ENCODE peak calls at places on chromosomes 3 and 15, in five cellular contexts. One of them, this sample, is unnamed.

GRCh38 chr3:55481918-55482495 is 5.1 kb downstream of the WNT5A start:
- DNase-seq in tibial artery: no peak
- DNase-seq in AG04450: no peak
- DNase-seq in neural progenitor cell: peak; percentile 46
- DNase-seq in A549: no peak
- DNase-seq in this sample: peak; percentile 32

GRCh38 chr3:191303596-191303995 is 25.6 kb upstream of the CCDC50 start:
- DNase-seq in neural progenitor cell: no peak
- DNase-seq in tibial artery: no peak
- DNase-seq in AG04450: no peak
- DNase-seq in A549: no peak
- DNase-seq in this sample: no peak

GRCh38 chr3:29871087-29871486 is 590.2 kb downstream of the RBMS3 start:
- DNase-seq in AG04450: no peak
- DNase-seq in neural progenitor cell: no peak
- DNase-seq in tibial artery: no peak
- DNase-seq in A549: peak; percentile 4
- DNase-seq in this sample: no peak

GRCh38 chr3:56889131-56889530 is 87.4 kb upstream of the ARHGEF3 start:
- DNase-seq in neural progenitor cell: no peak
- DNase-seq in AG04450: no peak
- DNase-seq in tibial artery: no peak
- DNase-seq in A549: no peak
- DNase-seq in this sample: no peak

GRCh38 chr15:49232407-49232806 is 62.4 kb downstream of the GALK2 start:
- DNase-seq in tibial artery: no peak
- DNase-seq in A549: no peak
- DNase-seq in AG04450: no peak
- DNase-seq in neural progenitor cell: no peak
- DNase-seq in this sample: no peak

GRCh38 chr15:32683906-32684584 is 33.8 kb upstream of the GREM1 start:
- DNase-seq in A549: peak; percentile 30
- DNase-seq in tibial artery: peak; percentile 50
- DNase-seq in AG04450: peak; percentile 61
- DNase-seq in neural progenitor cell: no peak
- DNase-seq in this sample: no peak

GRCh38 chr15:73965730-73966103 is 26.4 kb downstream of the STOML1 start:
- DNase-seq in tibial artery: no peak
- DNase-seq in A549: no peak
- DNase-seq in neural progenitor cell: no peak
- DNase-seq in AG04450: no peak
- DNase-seq in this sample: no peak

GRCh38 chr15:90362936-90363212 is 10.8 kb downstream of the ZNF774 start:
- DNase-seq in AG04450: peak; percentile 53
- DNase-seq in A549: no peak
- DNase-seq in tibial artery: peak; percentile 42
- DNase-seq in neural progenitor cell: no peak
- DNase-seq in this sample: no peak

GRCh38 chr3:95654567-95655362 is 1159.6 kb upstream of the EPHA6 start:
- DNase-seq in A549: peak; percentile 56
- DNase-seq in tibial artery: no peak
- DNase-seq in AG04450: no peak
- DNase-seq in neural progenitor cell: no peak
- DNase-seq in this sample: no peak

GRCh38 chr15:69793783-69794451 is 303.8 kb downstream of the TLE3 start:
- DNase-seq in tibial artery: no peak
- DNase-seq in AG04450: no peak
- DNase-seq in A549: no peak
- DNase-seq in neural progenitor cell: no peak
- DNase-seq in this sample: no peak

GRCh38 chr3:19229086-19229485 is 80.8 kb downstream of the KCNH8 start:
- DNase-seq in A549: peak; percentile 2
- DNase-seq in AG04450: no peak
- DNase-seq in tibial artery: no peak
- DNase-seq in neural progenitor cell: no peak
- DNase-seq in this sample: no peak

GRCh38 chr3:187629711-187630110 is 40.5 kb downstream of the SST start:
- DNase-seq in tibial artery: no peak
- DNase-seq in AG04450: no peak
- DNase-seq in neural progenitor cell: no peak
- DNase-seq in A549: no peak
- DNase-seq in this sample: no peak

GRCh38 chr3:131794766-131795381 is 239.9 kb downstream of the CPNE4 start:
- DNase-seq in AG04450: peak; percentile 36
- DNase-seq in neural progenitor cell: peak; percentile 66
- DNase-seq in tibial artery: no peak
- DNase-seq in A549: peak; percentile 59
- DNase-seq in this sample: peak; percentile 57

GRCh38 chr3:190131329-190131728 is 10.6 kb upstream of the P3H2 start:
- DNase-seq in A549: peak; percentile 63
- DNase-seq in neural progenitor cell: no peak
- DNase-seq in tibial artery: no peak
- DNase-seq in AG04450: no peak
- DNase-seq in this sample: no peak

GRCh38 chr15:60074181-60074885 is 70.2 kb downstream of the FOXB1 start:
- DNase-seq in tibial artery: no peak
- DNase-seq in neural progenitor cell: no peak
- DNase-seq in A549: no peak
- DNase-seq in AG04450: no peak
- DNase-seq in this sample: no peak

GRCh38 chr15:73517566-73517965 is 74.6 kb downstream of the REC114 start:
- DNase-seq in A549: no peak
- DNase-seq in tibial artery: no peak
- DNase-seq in AG04450: no peak
- DNase-seq in neural progenitor cell: no peak
- DNase-seq in this sample: no peak

GRCh38 chr3:48468329-48468731 is 21.8 kb downstream of the ATRIP start:
- DNase-seq in A549: no peak
- DNase-seq in AG04450: no peak
- DNase-seq in tibial artery: no peak
- DNase-seq in neural progenitor cell: no peak
- DNase-seq in this sample: no peak

GRCh38 chr3:50620420-50620819 is 3.5 kb downstream of the MAPKAPK3 start:
- DNase-seq in neural progenitor cell: no peak
- DNase-seq in AG04450: no peak
- DNase-seq in A549: no peak
- DNase-seq in tibial artery: no peak
- DNase-seq in this sample: no peak

GRCh38 chr3:18830087-18830486 is 318.2 kb upstream of the KCNH8 start:
- DNase-seq in A549: no peak
- DNase-seq in neural progenitor cell: no peak
- DNase-seq in AG04450: no peak
- DNase-seq in tibial artery: no peak
- DNase-seq in this sample: no peak

GRCh38 chr15:42737529-42738328 is 801 bp upstream of the CDAN1 start:
- DNase-seq in AG04450: no peak
- DNase-seq in A549: peak; percentile 49
- DNase-seq in tibial artery: peak; percentile 16
- DNase-seq in neural progenitor cell: no peak
- DNase-seq in this sample: peak; percentile 31

GRCh38 chr3:137988152-137988551 is 21.8 kb upstream of the CLDN18 start:
- DNase-seq in neural progenitor cell: no peak
- DNase-seq in tibial artery: no peak
- DNase-seq in A549: no peak
- DNase-seq in AG04450: no peak
- DNase-seq in this sample: no peak

GRCh38 chr3:112372396-112372795 is 39.4 kb downstream of the CD200 start:
- DNase-seq in AG04450: no peak
- DNase-seq in neural progenitor cell: no peak
- DNase-seq in A549: no peak
- DNase-seq in tibial artery: no peak
- DNase-seq in this sample: no peak

GRCh38 chr15:28914483-28915023 is 28.8 kb downstream of the APBA2 start:
- DNase-seq in tibial artery: no peak
- DNase-seq in A549: no peak
- DNase-seq in AG04450: no peak
- DNase-seq in neural progenitor cell: no peak
- DNase-seq in this sample: no peak

GRCh38 chr15:86756688-86757087 is 677.0 kb downstream of the AGBL1 start:
- DNase-seq in AG04450: no peak
- DNase-seq in A549: peak; percentile 5
- DNase-seq in tibial artery: no peak
- DNase-seq in neural progenitor cell: no peak
- DNase-seq in this sample: no peak
- TF ChIP-seq CTCF in AG04450: no peak
- TF ChIP-seq CTCF in A549: no peak
- TF ChIP-seq CTCF in tibial artery: no peak
- TF ChIP-seq CTCF in neural progenitor cell: peak; percentile 44
- TF ChIP-seq CTCF in this sample: no peak

GRCh38 chr15:85116494-85116893 is 134.8 kb downstream of the PDE8A start:
- DNase-seq in tibial artery: no peak
- DNase-seq in AG04450: no peak
- DNase-seq in neural progenitor cell: no peak
- DNase-seq in A549: no peak
- DNase-seq in this sample: no peak
- H3K27ac ChIP-seq in tibial artery: no peak overlapping the region
- H3K27ac ChIP-seq in AG04450: no peak overlapping the region
- H3K27ac ChIP-seq in neural progenitor cell: no peak overlapping the region
- H3K27ac ChIP-seq in A549: no peak overlapping the region
- H3K27ac ChIP-seq in this sample: no peak overlapping the region

GRCh38 chr3:152540120-152540519 is 271.4 kb downstream of the MBNL1 start:
- DNase-seq in neural progenitor cell: no peak
- DNase-seq in A549: no peak
- DNase-seq in AG04450: no peak
- DNase-seq in tibial artery: no peak
- DNase-seq in this sample: no peak

GRCh38 chr3:152538518-152538917 is 269.8 kb downstream of the MBNL1 start:
- DNase-seq in neural progenitor cell: no peak
- DNase-seq in AG04450: no peak
- DNase-seq in tibial artery: no peak
- DNase-seq in A549: no peak
- DNase-seq in this sample: no peak

DNA sequence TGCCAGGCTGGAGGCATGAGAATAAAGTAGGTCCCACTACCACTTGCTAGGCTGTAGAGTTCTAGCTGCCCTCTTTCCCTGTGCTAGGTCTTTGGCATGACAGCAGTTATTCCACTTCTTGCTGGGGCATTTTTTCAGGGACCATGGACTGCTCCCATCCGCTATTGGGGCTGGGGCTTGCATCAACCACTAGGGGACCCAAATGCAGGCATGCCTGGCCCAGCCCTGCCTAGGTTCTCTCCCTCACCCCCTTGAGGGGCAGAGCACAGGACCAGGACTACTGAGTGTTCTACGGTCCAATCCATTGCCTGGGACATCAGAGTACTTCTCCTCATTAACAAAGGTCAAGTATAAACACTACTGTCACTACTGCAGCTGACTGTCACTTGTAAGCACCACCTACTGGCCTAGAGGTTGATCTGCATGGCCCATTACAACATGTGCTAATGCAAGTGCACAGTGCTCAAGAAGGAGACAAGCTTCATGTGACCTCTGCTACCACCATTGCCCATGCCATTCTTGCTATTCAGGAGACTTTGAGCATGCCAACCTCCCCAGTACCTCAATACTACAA is 270.5 kb downstream of the MBNL1 start:
- DNase-seq in A549: peak; percentile 36
- DNase-seq in tibial artery: no peak
- DNase-seq in AG04450: no peak
- DNase-seq in neural progenitor cell: no peak
- DNase-seq in this sample: no peak
- TF ChIP-seq CTCF in A549: no peak
- TF ChIP-seq CTCF in tibial artery: no peak
- TF ChIP-seq CTCF in AG04450: no peak
- TF ChIP-seq CTCF in neural progenitor cell: peak; percentile 30
- TF ChIP-seq CTCF in this sample: peak; percentile 19

GRCh38 chr3:132805071-132805470 is 82.9 kb upstream of the NPHP3 start:
- DNase-seq in neural progenitor cell: no peak
- DNase-seq in A549: no peak
- DNase-seq in AG04450: no peak
- DNase-seq in tibial artery: no peak
- DNase-seq in this sample: no peak
- H3K27ac ChIP-seq in neural progenitor cell: no peak overlapping the region
- H3K27ac ChIP-seq in A549: no peak overlapping the region
- H3K27ac ChIP-seq in AG04450: no peak overlapping the region
- H3K27ac ChIP-seq in tibial artery: no peak overlapping the region
- H3K27ac ChIP-seq in this sample: no peak overlapping the region

DNA sequence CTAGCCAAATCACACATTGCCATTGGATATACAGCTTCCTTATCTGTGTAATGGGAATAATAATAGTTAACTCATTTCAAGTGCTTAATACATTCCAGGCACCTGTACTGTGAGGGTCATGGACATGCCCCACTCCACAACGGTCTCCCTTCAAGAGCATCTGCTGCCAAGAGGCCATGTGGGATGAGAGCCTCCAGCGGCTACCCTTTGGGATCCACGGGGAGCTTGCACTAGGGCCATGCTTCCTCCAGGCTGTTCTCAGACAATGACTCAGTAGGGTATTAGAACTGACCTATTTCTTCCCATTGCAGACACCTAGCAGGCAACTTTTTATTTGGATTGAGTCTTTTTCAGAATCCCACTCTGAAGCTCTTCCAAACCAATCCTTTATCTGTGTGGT is 1078.9 kb downstream of the TUSC7 start:
- DNase-seq in tibial artery: no peak
- DNase-seq in AG04450: no peak
- DNase-seq in A549: no peak
- DNase-seq in neural progenitor cell: peak; percentile 18
- DNase-seq in this sample: no peak
- TF ChIP-seq CTCF in tibial artery: no peak
- TF ChIP-seq CTCF in AG04450: no peak
- TF ChIP-seq CTCF in A549: no peak
- TF ChIP-seq CTCF in neural progenitor cell: no peak
- TF ChIP-seq CTCF in this sample: no peak

GRCh38 chr15:92074161-92074560 is 220.7 kb downstream of the SLCO3A1 start:
- DNase-seq in A549: no peak
- DNase-seq in neural progenitor cell: no peak
- DNase-seq in tibial artery: no peak
- DNase-seq in AG04450: no peak
- DNase-seq in this sample: no peak
- H3K27ac ChIP-seq in A549: no peak overlapping the region
- H3K27ac ChIP-seq in neural progenitor cell: no peak overlapping the region
- H3K27ac ChIP-seq in tibial artery: no peak overlapping the region
- H3K27ac ChIP-seq in AG04450: no peak overlapping the region
- H3K27ac ChIP-seq in this sample: no peak overlapping the region

This sample was measured in WERI-Rb-1.